ENCODE peak calls at places on chromosomes 4 and X, in five cellular contexts. One of them, this sample, is unnamed.

GRCh38 chr4:118190903-118191302 is 156.6 kb downstream of the NDST3 start:
- DNase-seq in CD8-positive, alpha-beta memory T cell: no peak
- DNase-seq in neuronal stem cell: no peak
- DNase-seq in activated CD4-positive, alpha-beta memory T cell treated with anti-CD3 and anti-CD28 coated beads, Interleukin-2, amount 10 ng/mL, durations not matched to agents 7 days and 5 days: no peak
- DNase-seq in Daoy: no peak
- DNase-seq in this sample: no peak

GRCh38 chr4:82715731-82716617 is 82.6 kb downstream of the SCD5 start:
- DNase-seq in Daoy: no peak
- DNase-seq in neuronal stem cell: no peak
- DNase-seq in CD8-positive, alpha-beta memory T cell: no peak
- DNase-seq in activated CD4-positive, alpha-beta memory T cell treated with anti-CD3 and anti-CD28 coated beads, Interleukin-2, amount 10 ng/mL, durations not matched to agents 7 days and 5 days: no peak
- DNase-seq in this sample: no peak

GRCh38 chr4:92305148-92305877 is 1.5 kb downstream of the GRID2 start:
- DNase-seq in Daoy: peak
- DNase-seq in neuronal stem cell: peak
- DNase-seq in activated CD4-positive, alpha-beta memory T cell treated with anti-CD3 and anti-CD28 coated beads, Interleukin-2, amount 10 ng/mL, durations not matched to agents 7 days and 5 days: no peak
- DNase-seq in CD8-positive, alpha-beta memory T cell: no peak
- DNase-seq in this sample: no peak

GRCh38 chr4:56727150-56727549 is 46.1 kb upstream of the HOPX start:
- DNase-seq in Daoy: no peak
- DNase-seq in CD8-positive, alpha-beta memory T cell: no peak
- DNase-seq in neuronal stem cell: no peak
- DNase-seq in activated CD4-positive, alpha-beta memory T cell treated with anti-CD3 and anti-CD28 coated beads, Interleukin-2, amount 10 ng/mL, durations not matched to agents 7 days and 5 days: no peak
- DNase-seq in this sample: no peak

GRCh38 chr4:186486172-186486571 is 69.2 kb downstream of the MTNR1A start:
- DNase-seq in activated CD4-positive, alpha-beta memory T cell treated with anti-CD3 and anti-CD28 coated beads, Interleukin-2, amount 10 ng/mL, durations not matched to agents 7 days and 5 days: no peak
- DNase-seq in CD8-positive, alpha-beta memory T cell: no peak
- DNase-seq in neuronal stem cell: peak
- DNase-seq in Daoy: no peak
- DNase-seq in this sample: no peak

GRCh38 chr4:94444771-94445170 is 7.0 kb upstream of the PDLIM5 start:
- DNase-seq in Daoy: no peak
- DNase-seq in neuronal stem cell: no peak
- DNase-seq in activated CD4-positive, alpha-beta memory T cell treated with anti-CD3 and anti-CD28 coated beads, Interleukin-2, amount 10 ng/mL, durations not matched to agents 7 days and 5 days: no peak
- DNase-seq in CD8-positive, alpha-beta memory T cell: no peak
- DNase-seq in this sample: no peak

GRCh38 chr4:81404294-81404693 is 67.4 kb downstream of the RASGEF1B start:
- DNase-seq in CD8-positive, alpha-beta memory T cell: no peak
- DNase-seq in Daoy: no peak
- DNase-seq in activated CD4-positive, alpha-beta memory T cell treated with anti-CD3 and anti-CD28 coated beads, Interleukin-2, amount 10 ng/mL, durations not matched to agents 7 days and 5 days: no peak
- DNase-seq in neuronal stem cell: no peak
- DNase-seq in this sample: no peak

GRCh38 chrX:87489071-87489470 is 28.5 kb upstream of the KLHL4 start:
- DNase-seq in Daoy: no peak
- DNase-seq in CD8-positive, alpha-beta memory T cell: no peak
- DNase-seq in activated CD4-positive, alpha-beta memory T cell treated with anti-CD3 and anti-CD28 coated beads, Interleukin-2, amount 10 ng/mL, durations not matched to agents 7 days and 5 days: no peak
- DNase-seq in neuronal stem cell: no peak
- DNase-seq in this sample: no peak

GRCh38 chr4:26039950-26040349 is 125.9 kb downstream of the SMIM20 start:
- DNase-seq in Daoy: no peak
- DNase-seq in neuronal stem cell: no peak
- DNase-seq in CD8-positive, alpha-beta memory T cell: no peak
- DNase-seq in activated CD4-positive, alpha-beta memory T cell treated with anti-CD3 and anti-CD28 coated beads, Interleukin-2, amount 10 ng/mL, durations not matched to agents 7 days and 5 days: no peak
- DNase-seq in this sample: no peak

GRCh38 chr4:1518997-1519700 is 112.9 kb upstream of the NKX1-1 start:
- DNase-seq in CD8-positive, alpha-beta memory T cell: no peak
- DNase-seq in Daoy: no peak
- DNase-seq in neuronal stem cell: no peak
- DNase-seq in activated CD4-positive, alpha-beta memory T cell treated with anti-CD3 and anti-CD28 coated beads, Interleukin-2, amount 10 ng/mL, durations not matched to agents 7 days and 5 days: no peak
- DNase-seq in this sample: no peak

GRCh38 chr4:37706032-37706431 is 19.9 kb upstream of the RELL1 start:
- DNase-seq in activated CD4-positive, alpha-beta memory T cell treated with anti-CD3 and anti-CD28 coated beads, Interleukin-2, amount 10 ng/mL, durations not matched to agents 7 days and 5 days: no peak
- DNase-seq in Daoy: no peak
- DNase-seq in CD8-positive, alpha-beta memory T cell: no peak
- DNase-seq in neuronal stem cell: no peak
- DNase-seq in this sample: no peak

GRCh38 chrX:113315927-113316326 is 475.3 kb upstream of the AMOT start:
- DNase-seq in neuronal stem cell: no peak
- DNase-seq in activated CD4-positive, alpha-beta memory T cell treated with anti-CD3 and anti-CD28 coated beads, Interleukin-2, amount 10 ng/mL, durations not matched to agents 7 days and 5 days: no peak
- DNase-seq in Daoy: no peak
- DNase-seq in CD8-positive, alpha-beta memory T cell: no peak
- DNase-seq in this sample: no peak

GRCh38 chrX:68257015-68257414 is 176.3 kb downstream of the OPHN1 start:
- DNase-seq in Daoy: no peak
- DNase-seq in CD8-positive, alpha-beta memory T cell: no peak
- DNase-seq in neuronal stem cell: no peak
- DNase-seq in activated CD4-positive, alpha-beta memory T cell treated with anti-CD3 and anti-CD28 coated beads, Interleukin-2, amount 10 ng/mL, durations not matched to agents 7 days and 5 days: no peak
- DNase-seq in this sample: no peak

GRCh38 chr4:175273995-175274753 is 356.0 kb downstream of the ADAM29 start:
- DNase-seq in Daoy: no peak
- DNase-seq in neuronal stem cell: no peak
- DNase-seq in CD8-positive, alpha-beta memory T cell: no peak
- DNase-seq in activated CD4-positive, alpha-beta memory T cell treated with anti-CD3 and anti-CD28 coated beads, Interleukin-2, amount 10 ng/mL, durations not matched to agents 7 days and 5 days: no peak
- DNase-seq in this sample: no peak

GRCh38 chr4:16467061-16467460 is 240.8 kb upstream of the TAPT1 start:
- DNase-seq in Daoy: no peak
- DNase-seq in activated CD4-positive, alpha-beta memory T cell treated with anti-CD3 and anti-CD28 coated beads, Interleukin-2, amount 10 ng/mL, durations not matched to agents 7 days and 5 days: no peak
- DNase-seq in neuronal stem cell: no peak
- DNase-seq in CD8-positive, alpha-beta memory T cell: no peak
- DNase-seq in this sample: no peak

GRCh38 chr4:168498259-168498658 is 1.4 kb downstream of the PALLD start:
- DNase-seq in activated CD4-positive, alpha-beta memory T cell treated with anti-CD3 and anti-CD28 coated beads, Interleukin-2, amount 10 ng/mL, durations not matched to agents 7 days and 5 days: no peak
- DNase-seq in Daoy: no peak
- DNase-seq in CD8-positive, alpha-beta memory T cell: no peak
- DNase-seq in neuronal stem cell: no peak
- DNase-seq in this sample: no peak

GRCh38 chr4:98677799-98678198 is 19.4 kb upstream of the TSPAN5 start:
- DNase-seq in CD8-positive, alpha-beta memory T cell: no peak
- DNase-seq in activated CD4-positive, alpha-beta memory T cell treated with anti-CD3 and anti-CD28 coated beads, Interleukin-2, amount 10 ng/mL, durations not matched to agents 7 days and 5 days: no peak
- DNase-seq in neuronal stem cell: no peak
- DNase-seq in Daoy: no peak
- DNase-seq in this sample: no peak

GRCh38 chr4:176879370-176880116 is 86.8 kb upstream of the VEGFC start:
- DNase-seq in CD8-positive, alpha-beta memory T cell: no peak
- DNase-seq in neuronal stem cell: no peak
- DNase-seq in Daoy: no peak
- DNase-seq in activated CD4-positive, alpha-beta memory T cell treated with anti-CD3 and anti-CD28 coated beads, Interleukin-2, amount 10 ng/mL, durations not matched to agents 7 days and 5 days: no peak
- DNase-seq in this sample: no peak

GRCh38 chrX:65903750-65904149 is 136.1 kb downstream of the VSIG4 start:
- DNase-seq in activated CD4-positive, alpha-beta memory T cell treated with anti-CD3 and anti-CD28 coated beads, Interleukin-2, amount 10 ng/mL, durations not matched to agents 7 days and 5 days: no peak
- DNase-seq in Daoy: no peak
- DNase-seq in CD8-positive, alpha-beta memory T cell: no peak
- DNase-seq in neuronal stem cell: no peak
- DNase-seq in this sample: no peak

This sample was measured in naive thymus-derived CD4-positive, alpha-beta T cell.